ENCODE peak calls at places on chromosome 19, in four cellular contexts. One of them, this sample, is unnamed. For H3K4me1, the result is how much of the 10 kb centered on the place peaks cover.

GRCh38 chr19:52992109-52993004 is 21.4 kb upstream of the ERVV-1 start:
- DNase-seq in effector memory CD4-positive, alpha-beta T cell: no peak
- DNase-seq in psoas muscle: peak
- DNase-seq in lower lobe of right lung: no peak
- DNase-seq in this sample: no peak

GRCh38 chr19:5182811-5183210 is 157.8 kb downstream of the PTPRS start:
- DNase-seq in effector memory CD4-positive, alpha-beta T cell: no peak
- DNase-seq in psoas muscle: no peak
- DNase-seq in lower lobe of right lung: no peak
- DNase-seq in this sample: no peak

GRCh38 chr19:35273686-35274259 is 5.0 kb downstream of the USF2 start:
- DNase-seq in effector memory CD4-positive, alpha-beta T cell: no peak
- DNase-seq in psoas muscle: no peak
- DNase-seq in lower lobe of right lung: no peak
- DNase-seq in this sample: no peak

GRCh38 chr19:30236587-30236986 is 135.6 kb upstream of the ZNF536 start:
- DNase-seq in effector memory CD4-positive, alpha-beta T cell: no peak
- DNase-seq in psoas muscle: no peak
- DNase-seq in lower lobe of right lung: no peak
- DNase-seq in this sample: no peak

GRCh38 chr19:33616346-33616745 is 5.4 kb upstream of the CHST8 start:
- DNase-seq in effector memory CD4-positive, alpha-beta T cell: no peak
- DNase-seq in psoas muscle: no peak
- DNase-seq in lower lobe of right lung: no peak
- DNase-seq in this sample: no peak

GRCh38 chr19:3528080-3528479 is 10.9 kb upstream of the TEKTIP1 start:
- DNase-seq in effector memory CD4-positive, alpha-beta T cell: no peak
- DNase-seq in psoas muscle: no peak
- DNase-seq in lower lobe of right lung: no peak
- DNase-seq in this sample: no peak

GRCh38 chr19:47075941-47076340 is 27.5 kb upstream of the TMEM160 start:
- DNase-seq in effector memory CD4-positive, alpha-beta T cell: no peak
- DNase-seq in psoas muscle: no peak
- DNase-seq in lower lobe of right lung: no peak
- DNase-seq in this sample: no peak

GRCh38 chr19:48498922-48499321 is 12.7 kb downstream of the LMTK3 start:
- DNase-seq in effector memory CD4-positive, alpha-beta T cell: no peak
- DNase-seq in psoas muscle: no peak
- DNase-seq in lower lobe of right lung: no peak
- DNase-seq in this sample: no peak

GRCh38 chr19:47417107-47417745 is 2.1 kb downstream of the MEIS3 start:
- DNase-seq in effector memory CD4-positive, alpha-beta T cell: no peak
- DNase-seq in psoas muscle: no peak
- DNase-seq in lower lobe of right lung: peak
- DNase-seq in this sample: no peak

GRCh38 chr19:10112895-10113591 is 1.6 kb downstream of the P2RY11 start:
- DNase-seq in effector memory CD4-positive, alpha-beta T cell: peak
- DNase-seq in psoas muscle: peak
- DNase-seq in lower lobe of right lung: peak
- DNase-seq in this sample: peak

GRCh38 chr19:18975011-18975410 is 34.0 kb upstream of the HOMER3 start:
- DNase-seq in effector memory CD4-positive, alpha-beta T cell: no peak
- DNase-seq in psoas muscle: no peak
- DNase-seq in lower lobe of right lung: no peak
- DNase-seq in this sample: no peak

GRCh38 chr19:55436847-55437246 is 6.3 kb downstream of the SHISA7 start:
- DNase-seq in effector memory CD4-positive, alpha-beta T cell: no peak
- DNase-seq in psoas muscle: no peak
- DNase-seq in lower lobe of right lung: no peak
- DNase-seq in this sample: no peak

GRCh38 chr19:23241433-23241832 is 8.8 kb downstream of the ZNF724 start:
- DNase-seq in effector memory CD4-positive, alpha-beta T cell: no peak
- DNase-seq in psoas muscle: no peak
- DNase-seq in lower lobe of right lung: no peak
- DNase-seq in this sample: no peak

GRCh38 chr19:35347171-35347929 is at the start of gene FFAR1:
- DNase-seq in effector memory CD4-positive, alpha-beta T cell: peak
- DNase-seq in psoas muscle: no peak
- DNase-seq in lower lobe of right lung: peak
- DNase-seq in this sample: no peak

GRCh38 chr19:41969772-41970458 is 10.8 kb upstream of the RABAC1 start:
- DNase-seq in effector memory CD4-positive, alpha-beta T cell: no peak
- DNase-seq in psoas muscle: no peak
- DNase-seq in lower lobe of right lung: no peak
- DNase-seq in this sample: no peak

GRCh38 chr19:55973982-55974381 is 12.6 kb upstream of the NLRP5 start:
- DNase-seq in effector memory CD4-positive, alpha-beta T cell: no peak
- DNase-seq in psoas muscle: no peak
- DNase-seq in lower lobe of right lung: no peak
- DNase-seq in this sample: no peak

GRCh38 chr19:3687774-3688706 is 12.2 kb downstream of the PIP5K1C start:
- DNase-seq in effector memory CD4-positive, alpha-beta T cell: no peak
- DNase-seq in psoas muscle: no peak
- DNase-seq in lower lobe of right lung: peak
- DNase-seq in this sample: peak

GRCh38 chr19:10748924-10749434 is 31.1 kb downstream of the DNM2 start:
- DNase-seq in effector memory CD4-positive, alpha-beta T cell: no peak
- DNase-seq in psoas muscle: peak
- DNase-seq in lower lobe of right lung: peak
- DNase-seq in this sample: peak

GRCh38 chr19:42362342-42362741 is 27.8 kb downstream of the CNFN start:
- DNase-seq in effector memory CD4-positive, alpha-beta T cell: no peak
- DNase-seq in psoas muscle: no peak
- DNase-seq in lower lobe of right lung: no peak
- DNase-seq in this sample: peak

GRCh38 chr19:55670280-55671053 is 4.6 kb upstream of the EPN1 start:
- DNase-seq in effector memory CD4-positive, alpha-beta T cell: no peak
- DNase-seq in psoas muscle: no peak
- DNase-seq in lower lobe of right lung: peak
- DNase-seq in this sample: peak

GRCh38 chr19:50660083-50660366 is 10.8 kb downstream of the C19orf81 start:
- DNase-seq in effector memory CD4-positive, alpha-beta T cell: no peak
- DNase-seq in psoas muscle: no peak
- DNase-seq in lower lobe of right lung: no peak
- DNase-seq in this sample: no peak

GRCh38 chr19:10895920-10896319 is 24.6 kb downstream of the CARM1 start:
- DNase-seq in effector memory CD4-positive, alpha-beta T cell: no peak
- DNase-seq in psoas muscle: no peak
- DNase-seq in lower lobe of right lung: no peak
- DNase-seq in this sample: no peak

DNA sequence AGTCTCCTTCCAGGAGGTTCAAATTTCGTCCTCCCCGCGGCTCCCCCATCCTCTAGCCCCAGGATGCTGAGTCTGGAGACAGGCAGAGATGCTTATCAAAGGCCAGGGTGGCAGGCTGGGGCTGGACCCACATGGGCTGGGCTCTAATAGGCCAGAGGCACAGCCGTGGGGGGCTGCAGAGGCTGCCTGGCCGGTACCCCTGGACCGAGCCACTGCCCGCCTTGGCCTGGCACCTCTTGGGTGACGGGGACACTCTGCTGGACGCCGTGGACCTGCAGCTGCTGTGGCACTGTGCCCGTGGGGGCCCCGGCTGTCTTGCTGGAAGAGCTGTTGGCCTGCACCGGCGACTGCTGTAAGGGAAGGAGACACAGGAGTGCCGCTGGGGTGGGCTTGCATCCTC is 25.8 kb downstream of the RFX1 start:
- DNase-seq in effector memory CD4-positive, alpha-beta T cell: no peak
- DNase-seq in psoas muscle: no peak
- DNase-seq in lower lobe of right lung: no peak
- DNase-seq in this sample: no peak
- H3K4me1 ChIP-seq in effector memory CD4-positive, alpha-beta T cell: under half
- H3K4me1 ChIP-seq in psoas muscle: under half
- H3K4me1 ChIP-seq in lower lobe of right lung: under half
- H3K4me1 ChIP-seq in this sample: under half

GRCh38 chr19:17948967-17949930 is 16.4 kb downstream of the CCDC124 start:
- DNase-seq in effector memory CD4-positive, alpha-beta T cell: no peak
- DNase-seq in psoas muscle: no peak
- DNase-seq in lower lobe of right lung: no peak
- DNase-seq in this sample: no peak
- H3K27ac ChIP-seq in effector memory CD4-positive, alpha-beta T cell: no peak
- H3K27ac ChIP-seq in psoas muscle: no peak
- H3K27ac ChIP-seq in lower lobe of right lung: no peak
- H3K27ac ChIP-seq in this sample: no peak

DNA sequence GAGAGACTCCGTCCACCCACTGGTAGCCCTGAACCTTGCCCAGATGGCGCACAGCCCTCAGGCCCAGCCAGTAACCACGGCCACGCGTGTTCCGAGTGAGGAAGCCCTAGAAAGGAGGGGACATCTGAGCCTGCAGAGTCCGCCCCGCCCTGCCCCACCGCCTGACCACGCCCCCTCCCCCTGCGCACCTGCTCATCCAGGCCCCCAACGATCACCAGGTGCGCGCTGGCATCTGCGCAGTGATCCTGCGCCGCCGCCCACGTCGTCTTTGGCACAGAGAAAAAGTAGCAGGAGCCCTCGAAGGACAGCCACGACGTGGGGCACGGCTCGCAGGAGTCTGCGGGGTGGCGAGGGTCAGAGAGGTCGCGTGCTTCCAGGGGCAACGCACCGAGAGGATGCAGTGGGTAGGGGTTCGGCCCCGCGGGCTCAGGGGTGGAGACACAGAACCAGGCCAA is 2.1 kb downstream of the CLEC4G start:
- DNase-seq in effector memory CD4-positive, alpha-beta T cell: no peak
- DNase-seq in psoas muscle: no peak
- DNase-seq in lower lobe of right lung: no peak
- DNase-seq in this sample: no peak
- H3K4me3 ChIP-seq in effector memory CD4-positive, alpha-beta T cell: no peak
- H3K4me3 ChIP-seq in psoas muscle: no peak
- H3K4me3 ChIP-seq in lower lobe of right lung: peak
- H3K4me3 ChIP-seq in this sample: peak

DNA sequence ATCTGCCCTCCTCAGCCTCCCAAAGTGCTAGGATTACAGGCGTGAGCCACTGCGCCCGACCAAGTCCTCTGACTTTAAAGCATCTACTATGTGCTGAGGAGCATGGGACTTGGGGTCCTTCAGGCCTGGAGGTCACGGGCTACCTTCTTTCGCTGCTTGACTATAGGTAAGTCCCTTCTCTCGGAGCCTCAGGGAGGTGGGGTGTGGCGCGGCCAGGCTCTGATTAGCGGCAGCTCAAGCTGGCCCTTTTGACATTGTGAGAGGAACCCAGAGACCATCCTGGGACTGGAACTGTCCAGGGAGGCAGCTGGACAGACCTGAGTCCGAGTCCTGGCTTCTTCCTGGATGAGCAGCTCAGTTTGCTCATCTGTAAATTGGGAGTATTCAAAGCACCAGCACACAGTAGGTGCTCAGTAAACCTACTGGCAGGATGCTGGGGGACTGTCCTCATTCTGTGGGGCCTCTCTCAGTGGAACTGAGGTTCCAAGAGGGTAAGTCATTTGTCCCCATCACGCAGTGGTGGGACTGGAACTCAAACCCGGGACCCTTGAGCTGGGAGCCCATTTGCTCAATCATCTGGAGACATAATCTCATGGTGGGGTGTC is 780 bp downstream of the FCER2 start:
- DNase-seq in effector memory CD4-positive, alpha-beta T cell: no peak
- DNase-seq in psoas muscle: no peak
- DNase-seq in lower lobe of right lung: no peak
- DNase-seq in this sample: no peak
- H3K4me1 ChIP-seq in effector memory CD4-positive, alpha-beta T cell: under half
- H3K4me1 ChIP-seq in psoas muscle: under half
- H3K4me1 ChIP-seq in lower lobe of right lung: under half
- H3K4me1 ChIP-seq in this sample: under half

GRCh38 chr19:13176345-13176744 is 26.1 kb downstream of the IER2 start:
- DNase-seq in effector memory CD4-positive, alpha-beta T cell: no peak
- DNase-seq in psoas muscle: no peak
- DNase-seq in lower lobe of right lung: no peak
- DNase-seq in this sample: no peak

GRCh38 chr19:13187419-13187818 is 37.2 kb downstream of the IER2 start:
- DNase-seq in effector memory CD4-positive, alpha-beta T cell: no peak
- DNase-seq in psoas muscle: no peak
- DNase-seq in lower lobe of right lung: no peak
- DNase-seq in this sample: no peak

DNA sequence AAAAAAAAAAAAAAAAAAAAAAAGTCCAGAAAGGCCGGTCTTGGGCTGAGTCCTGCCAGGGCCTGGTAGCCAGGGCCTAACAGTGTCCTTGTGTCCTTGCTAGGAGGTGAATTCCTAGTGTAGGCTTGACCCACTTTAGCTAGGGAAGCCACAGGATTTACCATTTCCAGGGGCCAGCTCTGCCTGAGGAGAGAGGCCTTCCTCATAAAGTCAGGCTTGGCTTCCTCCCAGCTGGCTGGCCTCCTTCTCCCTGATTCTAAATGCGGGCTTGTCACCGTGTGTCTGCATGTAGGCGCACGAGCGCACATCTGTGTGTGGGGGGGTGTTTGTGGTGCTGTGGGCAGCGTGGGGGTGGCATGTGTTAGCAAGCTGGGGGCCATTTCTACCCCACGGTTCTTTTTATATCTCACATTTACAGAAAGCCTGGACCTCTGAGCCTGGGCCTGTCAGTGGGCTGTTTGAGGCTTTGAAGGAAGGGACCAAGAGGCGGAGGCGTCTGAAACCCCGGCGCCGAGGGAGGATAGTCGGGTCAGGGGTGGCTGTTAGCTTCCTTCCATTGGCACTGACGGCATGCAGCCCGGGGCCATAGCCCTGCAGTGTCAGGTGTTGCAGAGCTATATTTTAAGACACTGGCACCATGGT is 31.7 kb downstream of the IER2 start:
- DNase-seq in effector memory CD4-positive, alpha-beta T cell: no peak
- DNase-seq in psoas muscle: peak
- DNase-seq in lower lobe of right lung: peak
- DNase-seq in this sample: peak
- H3K27ac ChIP-seq in effector memory CD4-positive, alpha-beta T cell: no peak
- H3K27ac ChIP-seq in psoas muscle: peak
- H3K27ac ChIP-seq in lower lobe of right lung: peak
- H3K27ac ChIP-seq in this sample: peak

GRCh38 chr19:1840541-1841115 is 7.7 kb downstream of the REXO1 start:
- DNase-seq in effector memory CD4-positive, alpha-beta T cell: no peak
- DNase-seq in psoas muscle: no peak
- DNase-seq in lower lobe of right lung: no peak
- DNase-seq in this sample: peak
- H3K4me3 ChIP-seq in effector memory CD4-positive, alpha-beta T cell: no peak
- H3K4me3 ChIP-seq in psoas muscle: peak
- H3K4me3 ChIP-seq in lower lobe of right lung: peak
- H3K4me3 ChIP-seq in this sample: peak

DNA sequence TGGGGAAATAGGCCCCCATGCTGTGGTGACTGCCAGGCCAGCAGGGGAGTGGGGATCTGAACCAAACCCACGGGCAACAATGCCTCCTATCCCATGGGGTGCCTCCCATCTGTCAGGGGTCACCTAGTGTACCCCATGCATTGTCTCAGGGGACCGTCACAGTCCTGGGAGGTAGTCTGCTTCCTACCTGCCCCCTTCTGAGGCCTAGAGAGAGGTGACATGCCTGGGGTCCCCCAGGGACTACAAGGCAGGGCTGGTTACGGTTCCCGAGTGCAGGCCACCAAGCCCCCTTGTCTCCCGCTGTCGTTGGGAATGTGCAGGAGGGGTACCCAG is 11.1 kb downstream of the NDUFB7 start:
- DNase-seq in effector memory CD4-positive, alpha-beta T cell: no peak
- DNase-seq in psoas muscle: no peak
- DNase-seq in lower lobe of right lung: no peak
- DNase-seq in this sample: no peak
- H3K4me1 ChIP-seq in effector memory CD4-positive, alpha-beta T cell: under half
- H3K4me1 ChIP-seq in psoas muscle: under half
- H3K4me1 ChIP-seq in lower lobe of right lung: under half
- H3K4me1 ChIP-seq in this sample: under half

This sample was measured in right lobe of liver.